ENCODE peak calls at places on chromosome 4, in five cellular contexts. I, Z, K, L and G are unnamed samples.

GRCh38 chr4:145861331-145862318 is 77.0 kb downstream of the ZNF827 start:
- DNase-seq in I (no peak), Z (no peak), K (no peak), L (no peak), G (no peak)

GRCh38 chr4:159296061-159296460 is 193.2 kb downstream of the RAPGEF2 start:
- DNase-seq in I (no peak), Z (no peak), K (no peak), L (no peak), G (no peak)

GRCh38 chr4:134027931-134028330 is 173.7 kb downstream of the PABPC4L start:
- DNase-seq in I (no peak), Z (no peak), K (no peak), L (no peak), G (no peak)

GRCh38 chr4:78293841-78294301 is 236.7 kb downstream of the FRAS1 start:
- DNase-seq in I (no peak), Z (no peak), K (no peak), L (no peak), G (no peak)

GRCh38 chr4:1469596-1470392 is 63.6 kb upstream of the NKX1-1 start:
- DNase-seq in I (no peak), Z (no peak), K (no peak), L (no peak), G (peak; percentile 43)

GRCh38 chr4:117400039-117400835 is 314.9 kb upstream of the TRAM1L1 start:
- DNase-seq in I (no peak), Z (no peak), K (no peak), L (no peak), G (no peak)

GRCh38 chr4:74223801-74224200 is 65.9 kb downstream of the MTHFD2L start:
- DNase-seq in I (no peak), Z (no peak), K (no peak), L (no peak), G (no peak)

GRCh38 chr4:100424376-100424775 is 93.4 kb downstream of the EMCN start:
- DNase-seq in I (no peak), Z (no peak), K (no peak), L (no peak), G (no peak)

GRCh38 chr4:37528161-37528560 is 158.0 kb downstream of the RELL1 start:
- DNase-seq in I (no peak), Z (no peak), K (no peak), L (no peak), G (no peak)

GRCh38 chr4:130257271-130257670 is 1161.3 kb downstream of the C4orf33 start:
- DNase-seq in I (no peak), Z (no peak), K (no peak), L (no peak), G (no peak)

GRCh38 chr4:744212-744841 is 38.7 kb downstream of the PCGF3 start:
- DNase-seq in I (no peak), Z (no peak), K (no peak), L (no peak), G (peak; percentile 36)

GRCh38 chr4:14994242-14994641 is 8.0 kb upstream of the CPEB2 start:
- DNase-seq in I (no peak), Z (no peak), K (peak; percentile 23), L (no peak), G (no peak)

GRCh38 chr4:79576480-79576803 is 168.4 kb upstream of the GK2 start:
- DNase-seq in I (no peak), Z (no peak), K (peak; percentile 83), L (no peak), G (no peak)

GRCh38 chr4:11073621-11074051 is 355.1 kb downstream of the HS3ST1 start:
- DNase-seq in I (no peak), Z (no peak), K (no peak), L (no peak), G (peak; percentile 86)

GRCh38 chr4:184097240-184097619 is 120.4 kb downstream of the ENPP6 start:
- DNase-seq in I (no peak), Z (no peak), K (no peak), L (no peak), G (peak; percentile 87)

GRCh38 chr4:115883862-115884261 is 770.4 kb upstream of the NDST4 start:
- DNase-seq in I (no peak), Z (no peak), K (peak; percentile 22), L (no peak), G (no peak)

GRCh38 chr4:6732441-6733357 is 16.7 kb downstream of the BLOC1S4 start:
- DNase-seq in I (no peak), Z (no peak), K (no peak), L (no peak), G (peak; percentile 85)

GRCh38 chr4:3407171-3407771 is 34.5 kb upstream of the HGFAC start:
- DNase-seq in I (no peak), Z (no peak), K (no peak), L (no peak), G (peak; percentile 27)

GRCh38 chr4:28229092-28229491 is 1368.5 kb downstream of the STIM2 start:
- DNase-seq in I (no peak), Z (no peak), K (no peak), L (no peak), G (no peak)

GRCh38 chr4:173337463-173337862 is 3.3 kb upstream of the HMGB2 start:
- DNase-seq in I (no peak), Z (no peak), K (no peak), L (no peak), G (no peak)

GRCh38 chr4:108135549-108136209 is 33.1 kb downstream of the LEF1 start:
- DNase-seq in I (no peak), Z (no peak), K (no peak), L (no peak), G (no peak)

GRCh38 chr4:85448880-85449763 is 25.8 kb upstream of the ARHGAP24 start:
- DNase-seq in I (no peak), Z (no peak), K (no peak), L (no peak), G (no peak)

GRCh38 chr4:83075696-83076095 is 38.8 kb downstream of the PLAC8 start:
- DNase-seq in I (no peak), Z (no peak), K (no peak), L (no peak), G (no peak)

GRCh38 chr4:4837921-4838601 is 21.4 kb upstream of the MSX1 start:
- DNase-seq in I (no peak), Z (no peak), K (no peak), L (no peak), G (no peak)

GRCh38 chr4:169270156-169270809 is 473 bp downstream of the SH3RF1 start:
- DNase-seq in I (no peak), Z (no peak), K (peak; percentile 55), L (no peak), G (peak; percentile 92)

GRCh38 chr4:182932651-182933050 is 15.5 kb upstream of the DCTD start:
- DNase-seq in I (no peak), Z (no peak), K (no peak), L (no peak), G (no peak)